ENCODE peak calls at places on chromosomes 2 and 18, in four cellular contexts. One of them, this sample, is unnamed.

GRCh38 chr2:161102770-161103450 is 57.3 kb upstream of the TANK start:
- DNase-seq in body of pancreas: no peak
- DNase-seq in Caco-2: no peak
- DNase-seq in GM23338: no peak
- DNase-seq in this sample: no peak

GRCh38 chr18:31667185-31667584 is 17.2 kb downstream of the B4GALT6 start:
- DNase-seq in body of pancreas: no peak
- DNase-seq in Caco-2: no peak
- DNase-seq in GM23338: no peak
- DNase-seq in this sample: no peak

GRCh38 chr2:19746611-19747309 is 155.0 kb downstream of the TTC32 start:
- DNase-seq in body of pancreas: no peak
- DNase-seq in Caco-2: no peak
- DNase-seq in GM23338: peak
- DNase-seq in this sample: no peak

GRCh38 chr18:41966943-41967342 is 11.9 kb downstream of the PIK3C3 start:
- DNase-seq in GM23338: no peak
- DNase-seq in Caco-2: no peak
- DNase-seq in body of pancreas: no peak
- DNase-seq in this sample: no peak

GRCh38 chr18:72878561-72878960 is 10.8 kb upstream of the NETO1 start:
- DNase-seq in Caco-2: no peak
- DNase-seq in body of pancreas: no peak
- DNase-seq in GM23338: no peak
- DNase-seq in this sample: no peak

GRCh38 chr2:217951091-217951490 is 51.7 kb downstream of the TNS1 start:
- DNase-seq in GM23338: no peak
- DNase-seq in Caco-2: peak
- DNase-seq in body of pancreas: no peak
- DNase-seq in this sample: no peak

GRCh38 chr2:100018794-100019193 is 123.6 kb downstream of the AFF3 start:
- DNase-seq in Caco-2: no peak
- DNase-seq in body of pancreas: no peak
- DNase-seq in GM23338: no peak
- DNase-seq in this sample: no peak

GRCh38 chr2:113058411-113058994 is 495 bp upstream of the IL36RN start:
- DNase-seq in body of pancreas: no peak
- DNase-seq in GM23338: no peak
- DNase-seq in Caco-2: no peak
- DNase-seq in this sample: no peak

GRCh38 chr2:172473167-172473566 is 45.8 kb downstream of the ITGA6 start:
- DNase-seq in body of pancreas: no peak
- DNase-seq in Caco-2: no peak
- DNase-seq in GM23338: no peak
- DNase-seq in this sample: no peak

GRCh38 chr2:62705859-62706720 is 577 bp downstream of the EHBP1 start:
- DNase-seq in body of pancreas: peak
- DNase-seq in GM23338: peak
- DNase-seq in Caco-2: peak
- DNase-seq in this sample: peak

GRCh38 chr2:158006961-158007664 is 94.6 kb upstream of the UPP2 start:
- DNase-seq in GM23338: peak
- DNase-seq in body of pancreas: peak
- DNase-seq in Caco-2: no peak
- DNase-seq in this sample: peak

GRCh38 chr2:8089596-8089995 is 592.3 kb upstream of the ID2 start:
- DNase-seq in body of pancreas: no peak
- DNase-seq in Caco-2: peak
- DNase-seq in GM23338: no peak
- DNase-seq in this sample: no peak

GRCh38 chr18:812673-813404 is 797 bp upstream of the YES1 start:
- DNase-seq in GM23338: peak
- DNase-seq in body of pancreas: peak
- DNase-seq in Caco-2: peak
- DNase-seq in this sample: peak

GRCh38 chr2:167943877-167944276 is 303.5 kb downstream of the STK39 start:
- DNase-seq in Caco-2: no peak
- DNase-seq in body of pancreas: no peak
- DNase-seq in GM23338: no peak
- DNase-seq in this sample: no peak

DNA sequence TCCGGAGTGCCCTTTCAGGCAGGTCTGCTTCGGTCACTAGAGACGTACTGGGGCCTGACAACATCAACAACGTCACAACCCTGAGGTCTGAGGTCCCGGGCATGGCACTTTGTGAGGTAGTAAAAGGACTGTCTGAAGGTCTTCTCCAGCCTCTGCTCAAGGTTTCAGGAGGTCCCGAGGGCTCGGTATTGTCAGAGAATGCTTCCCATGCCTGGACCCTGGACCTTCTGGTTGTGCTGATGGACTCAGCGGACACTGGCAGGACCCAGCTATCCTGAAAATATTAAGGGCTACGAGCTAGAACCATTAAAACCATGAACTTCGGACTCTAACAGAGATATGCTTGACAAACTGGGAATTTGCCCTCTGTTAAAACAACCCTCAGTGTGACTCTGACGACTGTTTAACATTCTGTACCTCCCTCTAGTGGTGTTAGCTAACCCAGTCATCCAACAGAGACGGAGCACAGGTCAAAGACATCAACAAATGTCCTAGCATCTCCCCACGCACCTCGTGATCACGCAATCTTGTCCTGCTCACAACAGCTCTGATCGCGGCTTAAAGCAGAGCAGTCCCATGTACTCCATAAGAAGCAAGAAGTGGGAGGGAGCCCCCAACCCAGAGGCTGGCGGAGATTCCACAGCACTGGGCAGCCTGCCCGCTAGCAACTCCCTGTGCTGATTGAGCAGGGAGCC is 96.5 kb downstream of the CCDC93 start:
- DNase-seq in Caco-2: peak
- DNase-seq in body of pancreas: no peak
- DNase-seq in GM23338: peak
- DNase-seq in this sample: no peak
- TF ChIP-seq CTCF in Caco-2: peak
- TF ChIP-seq CTCF in body of pancreas: no peak
- TF ChIP-seq CTCF in GM23338: peak
- TF ChIP-seq CTCF in this sample: no peak

GRCh38 chr2:239201531-239201876 is 199.3 kb downstream of the HDAC4 start:
- DNase-seq in body of pancreas: peak
- DNase-seq in GM23338: no peak
- DNase-seq in Caco-2: no peak
- DNase-seq in this sample: no peak
- H3K4me3 ChIP-seq in body of pancreas: no peak
- H3K4me3 ChIP-seq in GM23338: no peak
- H3K4me3 ChIP-seq in Caco-2: no peak
- H3K4me3 ChIP-seq in this sample: no peak

GRCh38 chr18:22493940-22494339 is 76.2 kb upstream of the CTAGE1 start:
- DNase-seq in Caco-2: no peak
- DNase-seq in GM23338: no peak
- DNase-seq in body of pancreas: no peak
- DNase-seq in this sample: no peak

GRCh38 chr18:22493255-22493654 is 75.5 kb upstream of the CTAGE1 start:
- DNase-seq in Caco-2: peak
- DNase-seq in body of pancreas: no peak
- DNase-seq in GM23338: no peak
- DNase-seq in this sample: no peak

GRCh38 chr18:22488554-22488953 is 70.8 kb upstream of the CTAGE1 start:
- DNase-seq in Caco-2: no peak
- DNase-seq in body of pancreas: peak
- DNase-seq in GM23338: no peak
- DNase-seq in this sample: no peak

GRCh38 chr18:22489694-22490093 is 72.0 kb upstream of the CTAGE1 start:
- DNase-seq in Caco-2: peak
- DNase-seq in body of pancreas: peak
- DNase-seq in GM23338: no peak
- DNase-seq in this sample: no peak

GRCh38 chr18:22490429-22490846 is 72.7 kb upstream of the CTAGE1 start:
- DNase-seq in body of pancreas: no peak
- DNase-seq in Caco-2: peak
- DNase-seq in GM23338: peak
- DNase-seq in this sample: no peak
- TF ChIP-seq CTCF in body of pancreas: no peak
- TF ChIP-seq CTCF in Caco-2: no peak
- TF ChIP-seq CTCF in GM23338: peak
- TF ChIP-seq CTCF in this sample: peak

GRCh38 chr2:144511945-144512344 is 8.0 kb downstream of the ZEB2 start:
- DNase-seq in body of pancreas: no peak
- DNase-seq in Caco-2: no peak
- DNase-seq in GM23338: peak
- DNase-seq in this sample: no peak

GRCh38 chr2:144514731-144515424 is 5.0 kb downstream of the ZEB2 start:
- DNase-seq in Caco-2: no peak
- DNase-seq in GM23338: peak
- DNase-seq in body of pancreas: no peak
- DNase-seq in this sample: no peak

GRCh38 chr2:144512421-144513272 is 7.3 kb downstream of the ZEB2 start:
- DNase-seq in Caco-2: no peak
- DNase-seq in GM23338: peak
- DNase-seq in body of pancreas: no peak
- DNase-seq in this sample: no peak

GRCh38 chr2:144515425-144515693 is 4.6 kb downstream of the ZEB2 start:
- DNase-seq in body of pancreas: no peak
- DNase-seq in Caco-2: no peak
- DNase-seq in GM23338: no peak
- DNase-seq in this sample: no peak

GRCh38 chr2:144513388-144514100 is 6.4 kb downstream of the ZEB2 start:
- DNase-seq in body of pancreas: no peak
- DNase-seq in GM23338: peak
- DNase-seq in Caco-2: no peak
- DNase-seq in this sample: no peak
- H3K4me3 ChIP-seq in body of pancreas: no peak
- H3K4me3 ChIP-seq in GM23338: peak
- H3K4me3 ChIP-seq in Caco-2: no peak
- H3K4me3 ChIP-seq in this sample: peak

GRCh38 chr2:102340778-102341177 is 14.8 kb upstream of the IL18R1 start:
- DNase-seq in GM23338: no peak
- DNase-seq in body of pancreas: no peak
- DNase-seq in Caco-2: no peak
- DNase-seq in this sample: no peak
- TF ChIP-seq CTCF in GM23338: no peak
- TF ChIP-seq CTCF in body of pancreas: no peak
- TF ChIP-seq CTCF in Caco-2: no peak
- TF ChIP-seq CTCF in this sample: no peak

GRCh38 chr2:61675204-61675603 is 137.0 kb upstream of the XPO1 start:
- DNase-seq in GM23338: no peak
- DNase-seq in Caco-2: no peak
- DNase-seq in body of pancreas: no peak
- DNase-seq in this sample: no peak

GRCh38 chr2:61671561-61672315 is 133.6 kb upstream of the XPO1 start:
- DNase-seq in body of pancreas: no peak
- DNase-seq in GM23338: no peak
- DNase-seq in Caco-2: no peak
- DNase-seq in this sample: no peak

DNA sequence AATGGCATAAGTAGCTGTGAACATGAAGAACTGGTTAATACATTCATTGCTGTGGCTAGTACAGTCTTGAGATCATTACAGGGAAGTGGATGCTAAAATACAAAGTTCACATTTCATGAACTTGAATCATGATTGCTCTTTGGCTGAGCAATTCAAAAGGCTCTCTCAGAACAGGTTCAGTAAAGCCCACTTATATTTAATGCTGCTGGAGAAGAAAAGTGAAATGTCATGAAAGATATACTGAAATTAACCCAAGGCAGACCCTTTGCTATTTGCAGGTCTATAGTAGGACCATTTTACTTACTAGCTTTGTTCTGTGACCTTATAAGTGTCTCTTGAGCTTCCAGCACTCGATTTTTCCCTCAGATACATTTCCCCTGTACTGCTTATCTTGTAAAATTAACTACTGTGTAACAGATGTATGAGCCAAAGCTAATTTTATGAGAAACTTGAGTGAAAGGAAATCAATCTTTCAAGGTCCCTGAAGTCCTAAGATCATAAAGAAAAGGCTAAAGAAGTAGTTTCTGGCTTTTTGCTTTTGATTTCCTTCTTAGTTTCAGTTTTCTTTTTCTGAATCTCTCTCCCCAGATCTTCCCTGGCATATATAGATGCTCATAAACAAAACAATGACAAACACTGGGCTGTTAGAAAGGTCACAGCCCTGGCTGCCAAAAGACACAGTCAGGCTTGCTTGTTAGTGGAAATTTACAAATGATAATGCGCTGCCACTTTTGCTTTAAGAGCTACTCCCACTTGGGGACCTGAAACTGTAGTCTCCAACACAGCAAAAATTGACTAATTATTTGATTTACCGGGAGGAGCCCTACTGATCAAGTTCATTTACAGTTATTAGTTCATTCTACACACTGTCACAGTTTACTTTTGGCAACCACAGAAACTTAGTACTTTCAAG is 132.7 kb upstream of the XPO1 start:
- DNase-seq in body of pancreas: peak
- DNase-seq in GM23338: peak
- DNase-seq in Caco-2: no peak
- DNase-seq in this sample: no peak
- H3K4me3 ChIP-seq in body of pancreas: no peak
- H3K4me3 ChIP-seq in GM23338: no peak
- H3K4me3 ChIP-seq in Caco-2: no peak
- H3K4me3 ChIP-seq in this sample: peak

GRCh38 chr18:35378206-35378795 is 1.2 kb upstream of the ZNF396 start:
- DNase-seq in GM23338: no peak
- DNase-seq in Caco-2: no peak
- DNase-seq in body of pancreas: no peak
- DNase-seq in this sample: no peak
- TF ChIP-seq CTCF in GM23338: no peak
- TF ChIP-seq CTCF in Caco-2: no peak
- TF ChIP-seq CTCF in body of pancreas: no peak
- TF ChIP-seq CTCF in this sample: no peak

DNA sequence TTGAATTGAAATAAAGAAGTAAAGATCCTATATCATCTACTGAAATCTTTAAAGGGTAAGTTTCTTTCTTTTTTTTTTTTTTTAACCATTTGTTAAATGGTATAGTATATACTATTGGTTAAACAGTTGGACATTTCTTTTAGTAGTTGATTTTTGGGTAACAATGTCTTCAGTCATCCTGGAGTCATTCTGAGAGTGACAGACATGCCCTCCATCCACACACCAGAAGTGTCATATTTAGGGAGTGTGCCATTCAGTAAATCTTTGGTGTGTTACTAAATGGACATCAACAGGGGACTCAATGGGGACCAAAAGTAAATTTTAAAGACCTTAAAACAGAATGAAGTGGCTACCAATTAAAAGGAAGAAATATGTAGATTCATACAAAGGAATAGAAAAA is 50.8 kb upstream of the SLC39A10 start:
- DNase-seq in body of pancreas: no peak
- DNase-seq in Caco-2: no peak
- DNase-seq in GM23338: no peak
- DNase-seq in this sample: no peak
- H3K4me3 ChIP-seq in body of pancreas: no peak
- H3K4me3 ChIP-seq in Caco-2: no peak
- H3K4me3 ChIP-seq in GM23338: peak
- H3K4me3 ChIP-seq in this sample: no peak

GRCh38 chr2:230068658-230069080 is at the start of gene SLC16A14:
- DNase-seq in body of pancreas: peak
- DNase-seq in GM23338: peak
- DNase-seq in Caco-2: no peak
- DNase-seq in this sample: no peak
- TF ChIP-seq CTCF in body of pancreas: peak
- TF ChIP-seq CTCF in GM23338: peak
- TF ChIP-seq CTCF in Caco-2: no peak
- TF ChIP-seq CTCF in this sample: peak

This sample was measured in upper lobe of right lung.